ENCODE peak calls at places on chromosome 11, in eight cellular contexts. Z is GM19239, E is NCI-H2171, O is KBM-7, V is nucleus accumbens, H is HFFc6, M is MM.1S, A is dermis microvascular lymphatic vessel endothelial cell. S is an unnamed sample.
A peak's percentile ranks its signal among the peaks of the same experiment; 100 is the strongest.

GRCh38 chr11:45423475-45424081 is 137.4 kb upstream of the SYT13 start:
- DNase-seq in Z (no peak), E (no peak), O (no peak), V (peak; percentile 51), H (no peak), M (no peak), A (no peak), S (no peak)

GRCh38 chr11:64810891-64811272 is 531 bp upstream of the MEN1 start:
- DNase-seq in Z (no peak), E (no peak), O (no peak), V (no peak), H (no peak), M (peak; percentile 60), A (no peak), S (peak; percentile 77)

GRCh38 chr11:17603056-17603825 is 56.2 kb downstream of the OTOG start:
- DNase-seq in Z (no peak), E (no peak), O (no peak), V (no peak), H (no peak), M (no peak), A (no peak), S (no peak)

GRCh38 chr11:73410627-73411026 is 34.4 kb downstream of the RELT start:
- DNase-seq in Z (no peak), E (no peak), O (no peak), V (no peak), H (no peak), M (no peak), A (no peak), S (no peak)

GRCh38 chr11:8746575-8746974 is 64.0 kb downstream of the RPL27A start:
- DNase-seq in Z (no peak), E (no peak), O (no peak), V (no peak), H (no peak), M (no peak), A (no peak), S (no peak)

GRCh38 chr11:118641463-118642019 is 34.1 kb downstream of the PHLDB1 start:
- DNase-seq in Z (no peak), E (peak; percentile 11), O (no peak), V (no peak), H (no peak), M (peak; percentile 90), A (no peak), S (no peak)

GRCh38 chr11:59112494-59112893 is 5.5 kb downstream of the FAM111B start:
- DNase-seq in Z (no peak), E (no peak), O (no peak), V (no peak), H (no peak), M (no peak), A (no peak), S (no peak)

GRCh38 chr11:120952503-120953229 is 71.2 kb upstream of the TBCEL start:
- DNase-seq in Z (peak; percentile 62), E (peak; percentile 34), O (peak; percentile 76), V (peak; percentile 86), H (peak; percentile 58), M (peak; percentile 48), A (peak; percentile 78), S (peak; percentile 64)

GRCh38 chr11:65559951-65560537 is 1.9 kb upstream of the LTBP3 start:
- DNase-seq in Z (no peak), E (no peak), O (no peak), V (no peak), H (peak; percentile 65), M (no peak), A (peak; percentile 88), S (peak; percentile 64)

GRCh38 chr11:33685061-33685460 is 15.6 kb downstream of the C11orf91 start:
- DNase-seq in Z (no peak), E (no peak), O (no peak), V (no peak), H (peak; percentile 18), M (no peak), A (no peak), S (no peak)